ENCODE peak calls at places on chromosomes 16 and 17, in four cellular contexts. G, H, O and K are unnamed samples. For H3K4me1 and H3K27me3, the result is how much of the 10 kb centered on the place peaks cover.

GRCh38 chr17:49512296-49513043 is 17.4 kb downstream of the NGFR start:
- DNase-seq in G (no peak), H (peak), O (no peak), K (peak)

GRCh38 chr17:83132251-83133081 is 53.1 kb downstream of the METRNL start:
- DNase-seq in G (no peak), H (no peak), O (no peak), K (peak)

GRCh38 chr16:81752225-81752875 is 26.7 kb upstream of the PLCG2 start:
- DNase-seq in G (no peak), H (peak), O (no peak), K (no peak)

GRCh38 chr17:47844230-47844629 is 3.2 kb upstream of the SCRN2 start:
- DNase-seq in G (peak), H (no peak), O (no peak), K (no peak)

GRCh38 chr17:81447331-81447933 is 52.2 kb downstream of the BAHCC1 start:
- DNase-seq in G (no peak), H (no peak), O (no peak), K (no peak)

GRCh38 chr17:14580494-14580893 is 279.6 kb downstream of the HS3ST3B1 start:
- DNase-seq in G (peak), H (no peak), O (no peak), K (no peak)

GRCh38 chr17:79832211-79833109 is 6.8 kb downstream of the CBX4 start:
- DNase-seq in G (no peak), H (no peak), O (peak), K (peak)

GRCh38 chr16:56222482-56222997 is 31.3 kb downstream of the GNAO1 start:
- DNase-seq in G (no peak), H (peak), O (no peak), K (no peak)

GRCh38 chr17:12053552-12053951 is 32.9 kb downstream of the MAP2K4 start:
- DNase-seq in G (no peak), H (peak), O (no peak), K (no peak)

GRCh38 chr17:81231121-81231645 is 7.7 kb downstream of the TEPSIN start:
- DNase-seq in G (no peak), H (no peak), O (no peak), K (no peak)

GRCh38 chr17:8176197-8176940 is at the start of gene TMEM107:
- DNase-seq in G (peak), H (peak), O (peak), K (peak)

GRCh38 chr17:8857919-8858318 is 9.6 kb downstream of the PIK3R6 start:
- DNase-seq in G (peak), H (peak), O (no peak), K (peak)

GRCh38 chr17:76432712-76433336 is 20.1 kb downstream of the UBE2O start:
- DNase-seq in G (peak), H (peak), O (no peak), K (no peak)

GRCh38 chr16:66271074-66272060 is 95.1 kb upstream of the CDH5 start:
- DNase-seq in G (no peak), H (no peak), O (no peak), K (peak)

GRCh38 chr17:80819422-80820164 is 172.0 kb upstream of the CHMP6 start:
- DNase-seq in G (no peak), H (no peak), O (no peak), K (no peak)

GRCh38 chr17:42559076-42559475 is 2.9 kb upstream of the COASY start:
- DNase-seq in G (no peak), H (no peak), O (no peak), K (no peak)

GRCh38 chr16:85390511-85391174 is 222.5 kb upstream of the GSE1 start:
- DNase-seq in G (peak), H (no peak), O (peak), K (no peak)

GRCh38 chr17:28612936-28613872 is 781 bp downstream of the RSKR start:
- DNase-seq in G (peak), H (peak), O (peak), K (peak)

GRCh38 chr17:58279016-58279671 is 1.6 kb downstream of the MPO start:
- DNase-seq in G (peak), H (no peak), O (no peak), K (no peak)

GRCh38 chr17:16980813-16981731 is 9.2 kb upstream of the TNFRSF13B start:
- DNase-seq in G (no peak), H (peak), O (peak), K (peak)

GRCh38 chr16:51147776-51148673 is 3.0 kb downstream of the SALL1 start:
- DNase-seq in G (no peak), H (no peak), O (peak), K (no peak)

GRCh38 chr17:1022278-1023024 is 25.5 kb downstream of the TIMM22 start:
- DNase-seq in G (no peak), H (no peak), O (no peak), K (no peak)

GRCh38 chr16:66107661-66108060 is 258.8 kb upstream of the CDH5 start:
- DNase-seq in G (peak), H (no peak), O (no peak), K (no peak)

GRCh38 chr16:54282923-54283734 is 3.5 kb downstream of the IRX3 start:
- DNase-seq in G (no peak), H (peak), O (peak), K (peak)

GRCh38 chr17:57092171-57092570 is 7.1 kb downstream of the AKAP1 start:
- DNase-seq in G (peak), H (no peak), O (no peak), K (no peak)

GRCh38 chr17:15233022-15233805 is 31.9 kb downstream of the PMP22 start:
- DNase-seq in G (peak), H (peak), O (no peak), K (peak)

GRCh38 chr17:31393749-31394146 is 2.3 kb downstream of the RAB11FIP4 start:
- DNase-seq in G (no peak), H (no peak), O (no peak), K (peak)

GRCh38 chr17:74780443-74781238 is 4.5 kb upstream of the NAT9 start:
- DNase-seq in G (no peak), H (peak), O (no peak), K (peak)

GRCh38 chr17:67637901-67638641 is 79.7 kb upstream of the NOL11 start:
- DNase-seq in G (no peak), H (no peak), O (no peak), K (no peak)

GRCh38 chr17:39701012-39701783 is 1.3 kb downstream of the ERBB2 start:
- DNase-seq in G (no peak), H (peak), O (no peak), K (no peak)

GRCh38 chr17:27379863-27380533 is 76.2 kb upstream of the KSR1 start:
- DNase-seq in G (peak), H (no peak), O (no peak), K (no peak)

GRCh38 chr16:65071371-65072311 is 50.2 kb downstream of the CDH11 start:
- DNase-seq in G (peak), H (no peak), O (no peak), K (no peak)

GRCh38 chr17:35614835-35615234 is 27.7 kb downstream of the AP2B1 start:
- DNase-seq in G (no peak), H (no peak), O (no peak), K (no peak)

GRCh38 chr17:38815576-38816193 is 9.4 kb downstream of the CWC25 start:
- DNase-seq in G (peak), H (peak), O (no peak), K (no peak)

GRCh38 chr17:6608321-6608720 is 32.2 kb downstream of the KIAA0753 start:
- DNase-seq in G (peak), H (no peak), O (no peak), K (no peak)

GRCh38 chr17:72590382-72590781 is 469.6 kb downstream of the SOX9 start:
- DNase-seq in G (peak), H (no peak), O (no peak), K (no peak)

GRCh38 chr17:40763752-40764151 is 8.2 kb downstream of the KRT26 start:
- DNase-seq in G (no peak), H (no peak), O (no peak), K (no peak)

GRCh38 chr17:55577011-55577586 is 65.8 kb upstream of the SMIM36 start:
- DNase-seq in G (peak), H (no peak), O (no peak), K (no peak)

GRCh38 chr16:9966569-9967157 is 215.6 kb downstream of the GRIN2A start:
- DNase-seq in G (no peak), H (peak), O (no peak), K (no peak)

GRCh38 chr16:9969580-9969979 is 212.6 kb downstream of the GRIN2A start:
- DNase-seq in G (no peak), H (peak), O (no peak), K (no peak)

GRCh38 chr16:9970796-9971195 is 211.4 kb downstream of the GRIN2A start:
- DNase-seq in G (no peak), H (no peak), O (no peak), K (no peak)

DNA sequence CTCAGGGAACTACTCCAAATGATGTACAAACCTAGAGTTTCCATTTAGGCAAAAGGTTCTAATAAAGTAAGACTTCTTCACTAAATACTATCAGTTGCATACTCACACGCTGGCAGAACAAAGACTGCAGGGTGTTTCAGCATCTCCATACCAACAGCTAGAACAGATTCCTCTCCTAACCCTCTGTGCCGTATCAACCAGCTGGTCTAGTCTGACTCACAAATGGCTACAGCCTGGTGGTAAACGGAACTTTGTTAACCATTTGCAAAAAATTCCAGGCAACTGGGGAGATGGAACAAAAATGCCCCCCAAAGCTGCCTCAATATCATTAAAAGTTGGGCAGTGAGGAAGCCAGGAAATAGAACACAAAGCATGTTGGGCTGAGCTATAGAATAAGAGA is 217.1 kb downstream of the GRIN2A start:
- DNase-seq in G (no peak), H (no peak), O (no peak), K (no peak)
- H3K4me1 ChIP-seq in G (under half), H (under half), O (under half), K (under half)

GRCh38 chr16:12089492-12090161 is 113.1 kb downstream of the SNX29 start:
- DNase-seq in G (peak), H (peak), O (peak), K (peak)
- H3K27me3 ChIP-seq in G (under half), H (under half), O (under half), K (under half)

GRCh38 chr17:59493867-59494266 is 71.5 kb upstream of the DHX40 start:
- DNase-seq in G (no peak), H (peak), O (no peak), K (no peak)
- H4K5ac ChIP-seq in G (no peak), H (no peak), O (no peak), K (no peak)

GRCh38 chr17:3914319-3914685 is 2.0 kb downstream of the P2RX1 start:
- DNase-seq in G (no peak), H (no peak), O (no peak), K (no peak)

GRCh38 chr17:3917391-3917931 is 1.2 kb upstream of the P2RX1 start:
- DNase-seq in G (peak), H (no peak), O (no peak), K (no peak)

GRCh38 chr17:3916013-3916696 is at the start of gene P2RX1:
- DNase-seq in G (no peak), H (no peak), O (no peak), K (no peak)

GRCh38 chr17:3916825-3917224 is 560 bp upstream of the P2RX1 start:
- DNase-seq in G (no peak), H (no peak), O (no peak), K (no peak)

GRCh38 chr17:3915642-3916012 is 638 bp downstream of the P2RX1 start:
- DNase-seq in G (no peak), H (no peak), O (no peak), K (no peak)
- H3K4me1 ChIP-seq in G (under half), H (under half), O (under half), K (under half)

GRCh38 chr16:67389911-67390815 is 3.1 kb downstream of the TPPP3 start:
- DNase-seq in G (no peak), H (no peak), O (no peak), K (no peak)

GRCh38 chr16:67390816-67391423 is 2.4 kb downstream of the TPPP3 start:
- DNase-seq in G (no peak), H (no peak), O (no peak), K (no peak)

GRCh38 chr16:67393111-67393789 is at the start of gene TPPP3:
- DNase-seq in G (peak), H (peak), O (peak), K (peak)

GRCh38 chr16:67392301-67393059 is 818 bp downstream of the TPPP3 start:
- DNase-seq in G (no peak), H (no peak), O (no peak), K (no peak)

GRCh38 chr16:67391424-67392300 is 1.6 kb downstream of the TPPP3 start:
- DNase-seq in G (no peak), H (peak), O (no peak), K (no peak)
- H3K27me3 ChIP-seq in G (under half), H (under half), O (under half), K (under half)

GRCh38 chr16:89098767-89099430 is 5.2 kb downstream of the ACSF3 start:
- DNase-seq in G (no peak), H (no peak), O (no peak), K (no peak)

GRCh38 chr16:89102035-89102776 is 8.6 kb downstream of the ACSF3 start:
- DNase-seq in G (no peak), H (no peak), O (no peak), K (peak)

GRCh38 chr16:89101303-89102034 is 7.8 kb downstream of the ACSF3 start:
- DNase-seq in G (no peak), H (no peak), O (no peak), K (no peak)

GRCh38 chr16:89100601-89101302 is 7.1 kb downstream of the ACSF3 start:
- DNase-seq in G (no peak), H (no peak), O (no peak), K (no peak)

DNA sequence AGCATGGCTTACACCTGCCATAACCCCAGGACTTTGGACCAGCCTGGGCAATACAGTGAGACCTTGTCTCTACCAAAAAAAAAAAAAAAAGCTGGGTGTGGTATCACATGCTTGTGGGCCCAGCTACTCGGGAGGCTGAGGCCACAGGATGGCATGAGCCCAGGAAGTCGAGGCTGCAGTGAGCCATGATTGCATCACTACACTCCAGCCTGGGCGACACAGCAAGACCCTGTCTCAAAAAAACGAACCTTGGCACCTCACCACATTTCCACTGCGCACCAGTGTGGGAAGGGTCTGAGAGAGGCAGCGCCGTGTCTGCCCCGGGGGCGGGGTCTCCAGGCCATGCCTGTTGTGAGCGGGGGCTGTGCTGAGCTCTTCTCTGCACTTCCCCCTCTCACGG is 6.3 kb downstream of the ACSF3 start:
- DNase-seq in G (no peak), H (no peak), O (no peak), K (no peak)
- H4K5ac ChIP-seq in G (no peak), H (no peak), O (no peak), K (no peak)